ENCODE peak calls at places on chromosomes 6 and 20, in five cellular contexts. X, E, P, F and T are unnamed samples.

GRCh38 chr6:5936140-5936539 is 70.6 kb downstream of the NRN1 start:
- DNase-seq in X (no peak), E (peak), P (no peak), F (peak), T (no peak)

GRCh38 chr6:153963352-153963751 is 75.7 kb upstream of the OPRM1 start:
- DNase-seq in X (no peak), E (no peak), P (no peak), F (no peak), T (no peak)

GRCh38 chr6:38567436-38567835 is 72.3 kb downstream of the BTBD9 start:
- DNase-seq in X (peak), E (peak), P (peak), F (peak), T (peak)

GRCh38 chr6:16409531-16410441 is 171.4 kb downstream of the GMPR start:
- DNase-seq in X (peak), E (peak), P (peak), F (peak), T (peak)

GRCh38 chr6:139336488-139336887 is 38.0 kb downstream of the CITED2 start:
- DNase-seq in X (no peak), E (no peak), P (peak), F (peak), T (peak)

GRCh38 chr20:53208110-53208908 is 236.2 kb downstream of the TSHZ2 start:
- DNase-seq in X (no peak), E (no peak), P (no peak), F (no peak), T (no peak)

GRCh38 chr6:159110013-159110412 is 59.2 kb upstream of the FNDC1 start:
- DNase-seq in X (peak), E (no peak), P (no peak), F (peak), T (no peak)

GRCh38 chr6:148850936-148851335 is 104.1 kb downstream of the UST start:
- DNase-seq in X (no peak), E (no peak), P (no peak), F (no peak), T (no peak)

GRCh38 chr6:11276228-11276627 is 43.8 kb upstream of the NEDD9 start:
- DNase-seq in X (no peak), E (no peak), P (no peak), F (no peak), T (no peak)

GRCh38 chr6:130364224-130364780 is 1.5 kb upstream of the TMEM200A start:
- DNase-seq in X (no peak), E (no peak), P (no peak), F (no peak), T (no peak)

GRCh38 chr6:139925894-139926641 is 551.6 kb upstream of the CITED2 start:
- DNase-seq in X (no peak), E (no peak), P (no peak), F (peak), T (no peak)

GRCh38 chr20:13868331-13868730 is 83.5 kb downstream of the NDUFAF5 start:
- DNase-seq in X (no peak), E (no peak), P (no peak), F (peak), T (no peak)

GRCh38 chr20:7695622-7696021 is 244.6 kb downstream of the HAO1 start:
- DNase-seq in X (no peak), E (no peak), P (no peak), F (peak), T (no peak)

GRCh38 chr20:36777152-36777551 is 3.6 kb upstream of the DSN1 start:
- DNase-seq in X (no peak), E (no peak), P (no peak), F (no peak), T (no peak)

GRCh38 chr6:101013612-101014195 is 132.6 kb upstream of the ASCC3 start:
- DNase-seq in X (no peak), E (no peak), P (no peak), F (no peak), T (no peak)

GRCh38 chr20:8790442-8791074 is 278.3 kb upstream of the PLCB4 start:
- DNase-seq in X (peak), E (peak), P (no peak), F (peak), T (no peak)

GRCh38 chr20:56420028-56420427 is 8.0 kb downstream of the CASS4 start:
- DNase-seq in X (no peak), E (no peak), P (no peak), F (no peak), T (no peak)

GRCh38 chr6:74891358-74891811 is 314.5 kb downstream of the COL12A1 start:
- DNase-seq in X (no peak), E (no peak), P (peak), F (no peak), T (peak)

GRCh38 chr20:1623501-1624250 is 3.9 kb upstream of the SIRPB1 start:
- DNase-seq in X (no peak), E (no peak), P (no peak), F (no peak), T (no peak)

GRCh38 chr6:84976516-84977420 is 212.4 kb upstream of the TBX18 start:
- DNase-seq in X (no peak), E (no peak), P (no peak), F (no peak), T (no peak)

GRCh38 chr20:11890331-11891080 is 27.2 kb upstream of the BTBD3 start:
- DNase-seq in X (peak), E (peak), P (peak), F (peak), T (peak)

GRCh38 chr6:2848851-2849250 is 7.2 kb upstream of the SERPINB1 start:
- DNase-seq in X (no peak), E (no peak), P (no peak), F (no peak), T (no peak)

GRCh38 chr6:42294759-42295158 is 77.1 kb upstream of the MRPS10 start:
- DNase-seq in X (peak), E (peak), P (no peak), F (peak), T (no peak)

GRCh38 chr6:9398794-9399373 is 963.5 kb upstream of the SLC35B3 start:
- DNase-seq in X (no peak), E (no peak), P (peak), F (peak), T (no peak)

GRCh38 chr20:2865630-2866029 is 7.7 kb upstream of the PTPRA start:
- DNase-seq in X (no peak), E (no peak), P (no peak), F (no peak), T (no peak)

GRCh38 chr6:54085047-54085446 is 26.2 kb upstream of the MLIP start:
- DNase-seq in X (no peak), E (no peak), P (no peak), F (no peak), T (peak)

GRCh38 chr6:69630767-69631166 is 166.0 kb downstream of the LMBRD1 start:
- DNase-seq in X (no peak), E (no peak), P (no peak), F (no peak), T (no peak)

GRCh38 chr6:147001621-147002020 is 202.6 kb upstream of the STXBP5 start:
- DNase-seq in X (no peak), E (no peak), P (no peak), F (no peak), T (no peak)

GRCh38 chr20:24164360-24164759 is 175.8 kb upstream of the GGTLC1 start:
- DNase-seq in X (no peak), E (no peak), P (no peak), F (no peak), T (no peak)

GRCh38 chr6:131958551-131959470 is 7.6 kb upstream of the CCN2 start:
- DNase-seq in X (no peak), E (no peak), P (no peak), F (peak), T (no peak)

GRCh38 chr20:10547276-10548114 is 112.4 kb downstream of the SLX4IP start:
- DNase-seq in X (no peak), E (no peak), P (no peak), F (no peak), T (no peak)

DNA sequence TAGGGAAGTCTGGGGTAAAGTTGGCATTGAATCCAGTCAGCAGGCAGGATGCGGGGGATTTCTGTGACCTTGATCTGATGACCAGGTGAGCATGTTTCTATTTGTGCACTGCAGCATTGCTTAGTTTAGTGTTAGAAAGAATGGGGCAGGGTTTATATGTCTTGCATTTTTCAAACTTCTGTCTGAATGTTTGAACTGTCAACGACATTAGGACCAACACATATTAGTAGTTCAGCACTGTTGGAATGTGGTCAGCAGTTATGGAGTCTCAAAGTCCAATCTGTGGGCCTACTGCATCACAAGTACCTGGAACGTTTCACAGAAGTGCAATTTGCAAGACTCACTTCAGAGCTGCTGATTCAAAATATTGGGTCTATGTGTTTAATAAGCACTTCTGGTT is 276.6 kb upstream of the BMP2 start:
- DNase-seq in X (no peak), E (no peak), P (no peak), F (no peak), T (no peak)
- H3K27ac ChIP-seq in X (no peak), E (no peak), P (no peak), F (no peak), T (no peak)

DNA sequence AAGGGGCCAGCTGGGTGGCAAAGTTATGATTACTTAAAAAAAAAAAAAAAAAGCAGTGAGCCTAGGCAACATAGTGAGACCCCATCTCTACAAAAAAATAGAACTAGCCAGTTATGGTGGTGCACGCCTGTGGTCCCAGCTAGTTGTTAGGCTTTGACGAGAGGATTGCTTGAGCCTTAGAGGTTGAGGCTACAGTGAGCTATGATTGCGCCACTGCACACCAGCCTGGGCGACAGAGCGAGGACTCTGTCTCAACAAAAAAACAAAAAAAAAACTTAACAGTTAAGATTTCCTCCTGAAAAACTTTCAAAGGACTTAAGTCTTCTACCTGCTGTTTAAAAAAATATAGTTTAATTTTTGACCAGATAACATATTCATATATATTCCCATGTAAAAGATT is 2.4 kb downstream of the GTSF1L start:
- DNase-seq in X (no peak), E (no peak), P (no peak), F (no peak), T (no peak)
- H3K27ac ChIP-seq in X (no peak), E (no peak), P (no peak), F (no peak), T (no peak)

DNA sequence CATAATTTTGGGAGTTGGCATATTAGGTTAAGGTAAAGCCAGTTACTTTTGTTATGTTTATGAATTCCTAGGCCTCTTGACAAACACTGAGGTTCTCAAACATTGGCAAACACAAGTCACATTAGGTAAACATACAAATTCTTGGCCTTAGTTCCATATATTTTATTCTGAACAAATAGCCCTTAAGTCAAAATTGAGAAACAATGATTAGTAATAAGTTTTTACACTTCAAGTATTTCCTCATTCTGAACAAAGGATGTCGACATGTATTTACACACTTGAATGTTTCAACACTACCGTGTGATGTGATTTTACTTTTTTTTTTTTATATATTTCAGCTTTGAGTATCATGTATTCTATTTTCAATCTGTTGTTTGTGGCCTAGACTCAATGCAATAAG is 3.8 kb upstream of the ECHDC1 start:
- DNase-seq in X (no peak), E (no peak), P (no peak), F (no peak), T (no peak)
- H3K27ac ChIP-seq in X (no peak), E (no peak), P (no peak), F (no peak), T (no peak)

GRCh38 chr6:32867022-32867477 is 13.1 kb downstream of the PSMB9 start:
- DNase-seq in X (no peak), E (no peak), P (no peak), F (no peak), T (no peak)

GRCh38 chr6:32862725-32863124 is 8.7 kb downstream of the PSMB9 start:
- DNase-seq in X (no peak), E (no peak), P (no peak), F (no peak), T (no peak)

GRCh38 chr6:32865724-32866443 is 11.9 kb downstream of the PSMB9 start:
- DNase-seq in X (no peak), E (no peak), P (no peak), F (no peak), T (no peak)

GRCh38 chr6:32868257-32868788 is 14.3 kb downstream of the PSMB9 start:
- DNase-seq in X (peak), E (peak), P (peak), F (peak), T (peak)

DNA sequence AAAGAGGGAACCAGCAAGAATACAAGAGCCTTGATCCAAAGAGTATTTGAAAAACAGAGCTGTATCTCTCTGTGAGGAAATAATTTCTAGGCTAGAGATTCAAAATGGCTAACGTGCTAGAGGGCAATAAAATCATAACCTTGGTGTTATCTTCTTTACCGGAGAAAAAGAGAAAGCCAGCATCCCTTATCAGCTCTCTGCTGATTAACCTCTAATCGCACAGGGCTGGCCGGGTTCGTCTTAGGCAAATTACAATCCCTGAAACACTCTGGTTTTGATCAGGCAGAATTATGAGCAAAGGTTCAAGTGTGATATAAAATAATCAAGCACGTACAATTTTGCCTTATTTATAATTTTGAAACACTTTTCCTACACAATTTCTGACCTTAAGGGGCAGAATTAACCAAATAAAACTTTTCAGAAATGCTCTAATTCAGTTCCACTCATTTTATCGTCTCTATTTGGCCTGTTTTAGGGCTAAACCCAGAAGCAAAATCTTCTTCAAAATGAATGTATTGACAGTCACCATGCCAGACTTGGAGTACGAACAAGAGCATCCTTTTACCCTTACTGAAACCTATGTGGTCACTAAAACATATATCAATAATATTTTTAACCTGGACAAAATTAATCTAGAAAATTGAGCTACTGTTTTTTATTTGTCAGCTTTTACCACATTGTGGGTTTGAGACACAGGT is 13.7 kb downstream of the PSMB9 start:
- DNase-seq in X (no peak), E (no peak), P (no peak), F (no peak), T (no peak)
- H3K27ac ChIP-seq in X (no peak), E (no peak), P (no peak), F (no peak), T (no peak)

DNA sequence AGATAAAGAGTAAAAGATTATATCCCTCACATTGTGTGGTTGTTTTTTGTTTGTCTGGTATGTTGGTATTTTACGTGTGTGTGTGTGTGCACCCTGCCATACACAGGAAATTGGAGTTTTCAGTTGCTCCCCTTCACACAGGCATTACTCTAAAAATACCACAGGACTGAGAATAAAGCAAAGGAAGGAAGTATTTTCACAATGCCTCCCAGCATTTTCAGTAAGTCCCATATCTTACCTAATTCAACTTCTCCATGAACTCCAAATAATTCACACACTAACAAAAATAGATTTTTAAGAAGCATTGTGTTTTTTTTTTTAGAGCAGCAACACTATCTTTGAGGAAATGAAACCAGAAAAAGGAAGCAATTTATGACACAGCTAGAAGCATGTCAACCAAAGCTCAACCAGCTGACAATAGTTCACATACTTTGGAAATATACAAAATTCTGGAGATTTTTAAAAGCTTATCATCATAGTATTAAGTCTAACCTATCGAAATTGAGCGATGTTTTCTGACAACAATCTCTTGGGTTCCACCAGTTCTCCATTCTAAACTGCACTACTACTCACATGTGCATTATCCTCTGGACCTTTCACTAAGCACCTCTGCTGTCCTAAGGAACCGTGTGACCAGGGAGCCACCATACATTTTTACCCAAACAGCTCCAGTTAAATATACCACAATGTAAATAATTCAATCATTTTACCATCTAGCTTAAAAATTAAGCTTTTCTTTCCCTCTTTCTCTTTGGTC is 2.1 kb downstream of the UBE2J1 start:
- DNase-seq in X (no peak), E (no peak), P (no peak), F (peak), T (no peak)
- H3K27ac ChIP-seq in X (no peak), E (no peak), P (peak), F (no peak), T (peak)

DNA sequence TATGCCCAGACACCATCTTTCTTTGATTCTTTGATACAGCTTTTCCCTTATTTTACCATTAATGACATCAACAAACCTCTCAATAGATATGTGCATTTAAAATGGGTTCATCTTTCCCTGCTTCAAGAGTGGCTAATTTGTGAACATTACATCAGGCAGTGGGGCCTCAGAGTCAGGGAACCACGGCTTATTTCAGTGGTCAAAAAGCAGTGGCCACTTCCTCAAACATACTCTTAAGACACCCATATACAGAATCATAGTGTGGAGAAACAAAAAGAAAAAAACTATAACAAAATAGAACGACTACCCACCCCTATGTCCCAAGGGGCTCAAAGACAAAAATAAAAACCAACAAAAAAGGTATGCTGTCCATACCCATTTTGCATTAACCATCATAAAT is 12.9 kb downstream of the SALL4 start:
- DNase-seq in X (no peak), E (no peak), P (no peak), F (no peak), T (no peak)
- H3K27ac ChIP-seq in X (no peak), E (no peak), P (no peak), F (no peak), T (no peak)

GRCh38 chr6:12371641-12372146 is 81.5 kb downstream of the EDN1 start:
- DNase-seq in X (no peak), E (peak), P (no peak), F (peak), T (no peak)
- H3K27ac ChIP-seq in X (no peak), E (no peak), P (no peak), F (no peak), T (no peak)